ENCODE peak calls at places on chromosomes 3 and 15, in eight cellular contexts. A is astrocyte of the spinal cord, N is HS-5, C is left colon, P is NCI-H1694, R is 8988T, D is dorsolateral prefrontal cortex, F is osteocyte. M is an unnamed sample.

GRCh38 chr3:80043226-80043625 is 275.4 kb upstream of the ROBO1 start:
- DNase-seq in C (no peak), D (no peak), N (no peak), R (no peak), A (no peak), P (no peak), F (no peak), M (no peak)

GRCh38 chr3:55481067-55481917 is 5.8 kb downstream of the WNT5A start:
- DNase-seq in R (no peak), C (no peak), F (no peak), P (no peak), D (no peak), N (no peak), A (peak; percentile 73), M (peak; percentile 27)

GRCh38 chr3:30282052-30282708 is 324.2 kb upstream of the TGFBR2 start:
- DNase-seq in R (peak; percentile 18), F (no peak), D (no peak), C (no peak), A (peak; percentile 96), P (no peak), N (peak; percentile 87), M (no peak)

GRCh38 chr3:180306691-180307090 is 270.0 kb upstream of the PEX5L start:
- DNase-seq in C (no peak), F (no peak), A (peak; percentile 22), R (no peak), D (no peak), N (peak; percentile 42), P (no peak), M (no peak)

GRCh38 chr15:36301931-36302330 is 277.5 kb upstream of the CDIN1 start:
- DNase-seq in C (no peak), D (no peak), P (no peak), F (no peak), N (no peak), A (no peak), R (no peak), M (no peak)

GRCh38 chr3:114115151-114115550 is 58.6 kb downstream of the QTRT2 start:
- DNase-seq in P (no peak), F (no peak), R (no peak), N (no peak), D (no peak), C (no peak), A (no peak), M (no peak)

GRCh38 chr3:98525494-98525893 is 2.8 kb upstream of the CLDND1 start:
- DNase-seq in A (no peak), N (no peak), R (no peak), F (no peak), P (no peak), C (no peak), D (no peak), M (no peak)

GRCh38 chr3:185818267-185818875 is 6.5 kb downstream of the IGF2BP2 start:
- DNase-seq in D (no peak), C (no peak), N (no peak), A (no peak), R (no peak), F (no peak), P (no peak), M (no peak)

GRCh38 chr3:39183231-39184080 is 8.9 kb downstream of the XIRP1 start:
- DNase-seq in N (no peak), F (no peak), A (no peak), C (no peak), R (no peak), D (peak; percentile 61), P (no peak), M (no peak)

GRCh38 chr3:13282986-13283876 is 136.9 kb downstream of the NUP210 start:
- DNase-seq in N (no peak), P (no peak), F (no peak), R (no peak), C (no peak), D (peak; percentile 30), A (no peak), M (no peak)

GRCh38 chr3:24674261-24674660 is 179.6 kb upstream of the THRB start:
- DNase-seq in R (no peak), N (no peak), C (no peak), A (no peak), F (no peak), P (no peak), D (no peak), M (no peak)

GRCh38 chr3:127525373-127525772 is 65.2 kb downstream of the TPRA1 start:
- DNase-seq in C (no peak), R (no peak), F (no peak), D (no peak), N (peak; percentile 69), P (no peak), A (peak; percentile 56), M (no peak)

GRCh38 chr15:82047493-82048446 is 2.0 kb upstream of the MEX3B start:
- DNase-seq in P (no peak), N (no peak), F (no peak), A (peak; percentile 38), C (no peak), R (no peak), D (no peak), M (no peak)

GRCh38 chr3:196339493-196340254 is 1.5 kb upstream of the TM4SF19 start:
- DNase-seq in N (peak; percentile 51), A (peak; percentile 67), D (no peak), P (no peak), C (no peak), F (no peak), R (no peak), M (no peak)

M was measured in anterior cingulate cortex.